ENCODE peak calls at places on chromosome 2, in nine cellular contexts. J is H1, F is A549, W is transverse colon, A is heart left ventricle, T is HCT116, L is gastrocnemius medialis, M is spleen, D is adrenal gland. V is an unnamed sample.
A peak's percentile ranks its signal among the peaks of the same experiment; 100 is the strongest.

GRCh38 chr2:239832101-239832994 is 192.8 kb downstream of the NDUFA10 start:
- DNase-seq in J (peak; percentile 35), F (no peak), W (no peak), A (no peak), T (no peak), L (no peak), M (peak; percentile 56), D (no peak), V (no peak)

GRCh38 chr2:158932246-158932645 is 36.2 kb upstream of the TANC1 start:
- DNase-seq in J (no peak), F (no peak), W (no peak), A (no peak), T (no peak), L (no peak), M (no peak), D (no peak), V (no peak)

GRCh38 chr2:8481463-8482009 is 200.3 kb upstream of the ID2 start:
- DNase-seq in J (no peak), F (no peak), W (no peak), A (no peak), T (no peak), L (no peak), M (no peak), D (no peak), V (no peak)

GRCh38 chr2:120472891-120473309 is 127.0 kb downstream of the INHBB start:
- DNase-seq in J (no peak), F (no peak), W (no peak), A (no peak), T (no peak), L (no peak), M (peak; percentile 63), D (no peak), V (no peak)

GRCh38 chr2:201257941-201258665 is 2.2 kb upstream of the CASP8 start:
- DNase-seq in J (no peak), F (peak; percentile 86), W (peak; percentile 92), A (peak; percentile 66), T (peak; percentile 68), L (peak; percentile 49), M (peak; percentile 94), D (peak; percentile 71), V (peak; percentile 41)

GRCh38 chr2:79770926-79771325 is 258.1 kb downstream of the CTNNA2 start:
- DNase-seq in J (no peak), F (no peak), W (no peak), A (no peak), T (no peak), L (no peak), M (no peak), D (no peak), V (no peak)

GRCh38 chr2:105412584-105412983 is 13.7 kb upstream of the FHL2 start:
- DNase-seq in J (no peak), F (no peak), W (no peak), A (no peak), T (no peak), L (no peak), M (no peak), D (no peak), V (no peak)

GRCh38 chr2:237235383-237236095 is 149.8 kb downstream of the COPS8 start:
- DNase-seq in J (no peak), F (no peak), W (peak; percentile 31), A (peak; percentile 79), T (no peak), L (peak; percentile 77), M (no peak), D (peak; percentile 82), V (no peak)

DNA sequence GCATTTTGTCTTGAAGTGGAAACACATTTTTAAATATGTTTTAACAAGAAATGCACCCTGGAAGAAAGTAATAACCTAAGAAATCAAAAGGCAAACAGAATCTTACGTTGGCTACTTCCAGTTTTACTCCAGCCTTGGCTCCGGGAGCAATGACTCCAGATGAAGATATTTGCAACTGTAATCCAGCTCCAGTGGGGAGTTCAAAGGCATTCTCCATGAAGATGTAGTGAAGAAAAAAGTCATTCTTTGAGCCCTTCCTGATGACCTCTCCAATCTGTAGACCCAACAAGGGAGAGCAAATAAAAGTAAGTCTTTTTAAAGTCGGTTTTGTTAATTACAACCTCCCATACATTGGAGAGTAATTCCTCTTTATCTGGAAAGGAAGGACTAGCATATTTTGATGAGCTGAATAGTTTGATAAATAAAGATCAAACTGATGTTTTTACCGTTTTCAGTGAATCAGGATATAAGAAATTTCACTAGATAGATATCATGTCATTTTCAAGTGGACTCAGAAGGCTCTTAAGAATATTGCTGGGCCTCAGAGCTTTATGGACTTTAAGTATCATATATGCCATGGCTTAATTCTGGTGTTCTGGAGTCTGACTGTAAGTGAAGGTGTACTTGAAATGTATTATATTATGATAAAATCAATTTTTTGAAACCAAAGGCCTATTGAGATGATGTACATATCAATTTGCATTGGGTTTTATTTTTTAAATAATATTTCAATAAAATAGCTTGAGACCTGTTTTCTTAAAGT is 20.3 kb downstream of the APOB start:
- DNase-seq in J (no peak), F (no peak), W (no peak), A (no peak), T (no peak), L (no peak), M (no peak), D (no peak), V (no peak)
- TF ChIP-seq POLR2A in J (no peak), F (no peak), W (no peak), A (no peak), T (no peak), L (no peak), M (no peak), D (no peak), V (no peak)

GRCh38 chr2:230660294-230661060 is 52.2 kb upstream of the CAB39 start:
- DNase-seq in J (no peak), F (no peak), W (peak; percentile 79), A (peak; percentile 46), T (no peak), L (peak; percentile 88), M (peak; percentile 89), D (peak; percentile 46), V (no peak)
- TF ChIP-seq POLR2A in J (no peak), F (no peak), W (no peak), A (no peak), T (no peak), L (no peak), M (no peak), D (no peak), V (no peak)

GRCh38 chr2:96138146-96139145 is at the start of gene ASTL:
- DNase-seq in J (peak; percentile 88), F (peak; percentile 39), W (peak; percentile 87), A (no peak), T (no peak), L (no peak), M (peak; percentile 84), D (peak; percentile 48), V (peak; percentile 74)

GRCh38 chr2:96136123-96136720 is 2.1 kb downstream of the ASTL start:
- DNase-seq in J (no peak), F (no peak), W (no peak), A (no peak), T (no peak), L (no peak), M (no peak), D (no peak), V (no peak)

GRCh38 chr2:96140941-96141623 is 2.8 kb upstream of the ASTL start:
- DNase-seq in J (no peak), F (no peak), W (no peak), A (no peak), T (no peak), L (no peak), M (peak; percentile 70), D (no peak), V (no peak)

GRCh38 chr2:96137611-96138129 is 632 bp downstream of the ASTL start:
- DNase-seq in J (no peak), F (no peak), W (no peak), A (no peak), T (no peak), L (no peak), M (peak; percentile 68), D (no peak), V (no peak)

DNA sequence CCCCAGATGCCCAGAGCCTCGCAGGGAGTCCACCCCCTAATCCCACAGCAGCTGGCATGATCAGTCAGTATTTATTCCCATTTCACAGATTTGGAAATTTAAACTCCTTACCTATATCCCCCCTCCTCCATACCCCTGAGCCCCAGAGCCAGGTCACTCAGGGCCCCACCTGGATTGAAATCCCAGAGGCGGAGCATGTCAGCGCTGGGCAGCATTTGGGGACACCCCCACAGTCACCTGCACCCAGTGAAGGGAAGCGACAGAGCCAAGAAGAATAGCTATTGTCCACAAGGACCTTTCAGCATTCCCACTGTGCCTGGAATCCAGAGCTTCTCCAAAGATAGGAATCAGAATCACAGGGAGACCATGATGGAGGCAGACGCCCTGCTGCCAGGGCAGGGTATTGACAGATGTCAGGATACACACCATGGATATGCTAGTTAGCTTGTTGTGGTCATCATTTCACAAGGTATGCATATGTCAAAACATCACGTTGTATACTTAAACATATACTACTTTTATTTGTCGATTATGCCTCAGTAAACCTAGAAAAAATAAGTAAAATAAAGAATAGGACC is 968 bp upstream of the ASTL start:
- DNase-seq in J (no peak), F (no peak), W (no peak), A (no peak), T (no peak), L (no peak), M (peak; percentile 53), D (no peak), V (no peak)
- TF ChIP-seq POLR2A in J (no peak), F (no peak), W (no peak), A (no peak), T (no peak), L (no peak), M (no peak), D (no peak), V (peak; percentile 17)

GRCh38 chr2:144441711-144442141 is 78.2 kb downstream of the ZEB2 start:
- DNase-seq in J (no peak), F (no peak), W (no peak), A (no peak), T (no peak), L (no peak), M (no peak), D (no peak), V (no peak)
- TF ChIP-seq POLR2A in J (no peak), F (no peak), W (no peak), A (no peak), T (no peak), L (no peak), M (no peak), D (no peak), V (no peak)

GRCh38 chr2:169977510-169977909 is 150.3 kb downstream of the UBR3 start:
- DNase-seq in J (no peak), F (no peak), W (no peak), A (no peak), T (no peak), L (no peak), M (no peak), D (no peak), V (no peak)
- TF ChIP-seq POLR2A in J (no peak), F (no peak), W (no peak), A (no peak), T (no peak), L (no peak), M (no peak), D (no peak), V (no peak)

DNA sequence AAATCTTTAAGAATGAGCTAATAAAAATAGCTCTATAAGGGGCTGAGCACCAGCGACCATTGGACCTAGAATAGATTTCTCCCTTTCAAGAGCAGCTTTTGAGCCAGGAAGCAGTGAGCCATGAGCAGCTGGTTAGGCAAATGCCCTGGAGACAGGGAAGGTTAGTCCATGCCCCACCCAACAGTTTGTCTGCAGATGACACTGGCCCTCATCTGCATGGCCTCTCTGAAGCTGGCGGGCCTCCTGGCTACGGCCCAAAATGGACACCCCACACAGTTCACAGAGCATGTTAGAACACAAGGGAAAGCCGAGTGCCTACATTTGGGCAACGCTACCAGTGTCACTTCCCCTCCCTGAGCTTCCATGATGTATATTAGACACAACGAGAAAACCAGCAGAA is 201.1 kb downstream of the MGAT5 start:
- DNase-seq in J (no peak), F (no peak), W (no peak), A (no peak), T (no peak), L (no peak), M (no peak), D (no peak), V (no peak)
- TF ChIP-seq POLR2A in J (no peak), F (no peak), W (no peak), A (no peak), T (no peak), L (no peak), M (no peak), D (no peak), V (peak; percentile 18)

V was measured in GM12891.